ENCODE peak calls at places on chromosomes 5 and 9, in six cellular contexts. O, H, N, V, F and B are unnamed samples.

GRCh38 chr9:13113751-13114150 is 165.7 kb downstream of the MPDZ start:
- DNase-seq in O (peak; percentile 7), H (no peak), N (no peak), V (no peak), F (no peak), B (no peak)

GRCh38 chr5:66864240-66864884 is 268.2 kb downstream of the MAST4 start:
- DNase-seq in O (peak; percentile 76), H (peak; percentile 73), N (no peak), V (peak; percentile 65), F (no peak), B (no peak)

GRCh38 chr9:84738353-84738752 is 68.8 kb downstream of the NTRK2 start:
- DNase-seq in O (no peak), H (no peak), N (no peak), V (no peak), F (no peak), B (no peak)

GRCh38 chr5:123449424-123449823 is 26.2 kb upstream of the CEP120 start:
- DNase-seq in O (no peak), H (no peak), N (no peak), V (no peak), F (no peak), B (no peak)

GRCh38 chr5:145938699-145939531 is 2.5 kb downstream of the SH3RF2 start:
- DNase-seq in O (no peak), H (peak; percentile 69), N (no peak), V (no peak), F (no peak), B (no peak)

GRCh38 chr5:67146574-67146973 is 50.0 kb downstream of the CD180 start:
- DNase-seq in O (no peak), H (peak; percentile 4), N (no peak), V (no peak), F (no peak), B (no peak)

GRCh38 chr9:97853844-97854695 is 1.0 kb downstream of the FOXE1 start:
- DNase-seq in O (no peak), H (no peak), N (no peak), V (peak; percentile 68), F (no peak), B (peak; percentile 45)

GRCh38 chr9:78982849-78983248 is 588.9 kb upstream of the TLE4 start:
- DNase-seq in O (peak; percentile 70), H (peak; percentile 6), N (no peak), V (no peak), F (no peak), B (no peak)

GRCh38 chr5:171424726-171425125 is 5.3 kb downstream of the FGF18 start:
- DNase-seq in O (no peak), H (no peak), N (peak; percentile 33), V (no peak), F (no peak), B (no peak)

GRCh38 chr5:3931976-3932375 is 336.3 kb downstream of the IRX1 start:
- DNase-seq in O (no peak), H (no peak), N (no peak), V (no peak), F (no peak), B (no peak)

GRCh38 chr5:68875351-68875750 is 218.5 kb upstream of the SLC30A5 start:
- DNase-seq in O (no peak), H (no peak), N (no peak), V (no peak), F (no peak), B (no peak)

GRCh38 chr5:73818357-73818756 is 192.4 kb downstream of the ARHGEF28 start:
- DNase-seq in O (peak; percentile 37), H (peak; percentile 57), N (no peak), V (no peak), F (peak; percentile 92), B (no peak)